ENCODE peak calls at places on chromosome 3, in nine cellular contexts. E is ovary, G is HL-60, Y is esophagus squamous epithelium, C is breast epithelium, V is tibial artery, I is foreskin fibroblast, J is neural progenitor cell, L is pancreas. X is an unnamed sample.

GRCh38 chr3:160870327-160870726 is 114.3 kb downstream of the PPM1L start:
- DNase-seq in I (no peak), V (no peak), C (no peak), G (no peak), E (no peak), J (peak), Y (no peak), L (no peak), X (no peak)

GRCh38 chr3:38404286-38404685 is 49.4 kb upstream of the ACVR2B start:
- DNase-seq in J (no peak), C (no peak), G (no peak), L (no peak), E (no peak), Y (no peak), I (peak), V (peak), X (no peak)

GRCh38 chr3:169864270-169864669 is 5.5 kb downstream of the LRRC31 start:
- DNase-seq in Y (no peak), C (no peak), E (no peak), G (no peak), I (no peak), L (no peak), J (no peak), V (no peak), X (no peak)

GRCh38 chr3:82229397-82229796 is 468.0 kb upstream of the GBE1 start:
- DNase-seq in L (no peak), V (no peak), J (no peak), G (no peak), C (no peak), Y (no peak), E (no peak), I (no peak), X (no peak)

GRCh38 chr3:27253391-27253790 is 115.8 kb downstream of the NEK10 start:
- DNase-seq in V (no peak), L (no peak), C (peak), J (no peak), E (no peak), I (no peak), G (no peak), Y (no peak), X (no peak)

GRCh38 chr3:169945313-169945712 is 21.3 kb upstream of the SEC62 start:
- DNase-seq in G (peak), Y (peak), C (no peak), I (no peak), E (no peak), L (no peak), V (peak), J (no peak), X (no peak)

GRCh38 chr3:53518495-53518981 is 24.1 kb downstream of the CACNA1D start:
- DNase-seq in I (peak), V (no peak), Y (no peak), G (peak), J (no peak), E (peak), C (no peak), L (no peak), X (no peak)

GRCh38 chr3:52087728-52088127 is 31.4 kb upstream of the DUSP7 start:
- DNase-seq in L (no peak), C (no peak), J (no peak), Y (no peak), E (no peak), G (no peak), V (no peak), I (no peak), X (no peak)

GRCh38 chr3:186640473-186640818 is 247 bp downstream of the FETUB start:
- DNase-seq in I (peak), G (no peak), V (no peak), L (no peak), E (no peak), Y (no peak), C (peak), J (peak), X (no peak)

GRCh38 chr3:48685603-48686511 is at the start of gene NCKIPSD:
- DNase-seq in C (peak), V (peak), E (peak), J (peak), L (peak), G (peak), Y (peak), I (peak), X (no peak)

GRCh38 chr3:137809523-137809922 is 45.4 kb downstream of the SOX14 start:
- DNase-seq in Y (no peak), L (no peak), E (no peak), J (no peak), I (no peak), V (no peak), G (no peak), C (no peak), X (no peak)

GRCh38 chr3:56667973-56668579 is 15.0 kb downstream of the TASOR start:
- DNase-seq in V (no peak), G (no peak), L (no peak), I (no peak), E (no peak), C (no peak), J (no peak), Y (no peak), X (no peak)

DNA sequence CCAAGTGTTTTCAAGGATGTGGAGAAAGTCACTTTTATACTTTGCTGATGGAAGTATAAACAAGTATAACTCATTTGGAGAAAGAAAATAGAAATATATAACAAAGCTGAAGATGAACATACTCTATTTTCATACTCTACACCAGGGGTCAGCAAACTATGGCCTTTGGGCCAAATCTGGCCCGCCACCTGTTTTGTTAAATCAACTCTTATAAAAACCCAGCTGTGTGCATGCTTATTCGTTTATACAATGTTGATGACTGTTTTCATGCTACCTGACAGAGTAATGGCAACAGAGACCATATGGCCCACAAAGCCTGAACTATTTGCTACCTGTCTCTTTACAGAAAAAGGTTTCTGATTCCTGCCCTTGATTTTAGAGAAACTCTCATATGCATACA is 124.0 kb downstream of the NR1D2 start:
- DNase-seq in G (no peak), C (no peak), L (no peak), I (peak), Y (no peak), E (no peak), V (no peak), J (peak), X (no peak)
- TF ChIP-seq CTCF in G (no peak), C (no peak), L (no peak), I (peak), Y (no peak), E (no peak), V (peak), J (peak), X (no peak)

GRCh38 chr3:192835818-192836468 is 81.7 kb downstream of the MB21D2 start:
- DNase-seq in G (no peak), V (no peak), L (no peak), C (no peak), J (no peak), E (peak), Y (no peak), I (peak), X (no peak)

GRCh38 chr3:192834428-192834827 is 83.2 kb downstream of the MB21D2 start:
- DNase-seq in C (no peak), J (no peak), I (no peak), G (no peak), L (no peak), Y (no peak), V (no peak), E (no peak), X (no peak)

GRCh38 chr3:192831801-192832347 is 85.8 kb downstream of the MB21D2 start:
- DNase-seq in G (no peak), Y (no peak), J (no peak), C (no peak), L (no peak), E (no peak), I (peak), V (no peak), X (no peak)

GRCh38 chr3:192831111-192831644 is 86.5 kb downstream of the MB21D2 start:
- DNase-seq in L (no peak), G (no peak), J (no peak), C (no peak), E (no peak), Y (no peak), I (peak), V (no peak), X (peak)

DNA sequence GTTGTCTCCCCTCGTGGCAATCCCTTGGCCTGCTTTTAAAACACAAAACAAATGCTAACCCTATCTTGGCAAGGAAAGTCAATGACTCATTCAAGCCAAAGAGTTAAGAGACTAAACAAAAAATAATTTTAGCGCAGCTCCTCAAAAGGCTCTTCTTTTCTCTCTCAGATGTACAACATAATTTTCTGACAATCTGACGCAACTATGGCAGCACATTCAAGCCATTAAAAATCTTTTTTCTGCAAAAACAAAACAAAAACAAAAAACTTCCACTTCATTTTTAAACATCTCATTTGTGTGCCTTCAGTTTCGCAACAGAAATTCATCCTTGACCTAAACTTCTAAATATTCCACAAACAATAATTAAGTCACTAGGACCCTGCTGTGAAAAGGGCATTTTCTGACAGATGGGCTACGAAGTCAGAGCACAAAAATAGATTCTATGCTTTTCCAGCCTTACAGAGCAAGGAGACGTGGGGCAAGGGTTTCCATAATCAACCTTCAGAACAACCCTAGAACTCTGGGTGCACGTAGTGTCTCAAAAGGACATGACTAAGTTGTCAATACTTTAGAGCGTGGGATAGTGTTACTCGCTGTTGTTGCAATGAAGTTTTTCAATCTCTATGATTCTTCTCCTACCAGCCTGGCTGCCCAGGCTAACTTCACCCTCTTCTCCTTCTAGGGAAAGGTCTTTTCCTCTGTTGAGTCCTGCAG is 84.3 kb downstream of the MB21D2 start:
- DNase-seq in G (no peak), I (peak), E (no peak), Y (no peak), V (no peak), J (no peak), C (no peak), L (no peak), X (no peak)
- H3K4me3 ChIP-seq in G (no peak), I (peak), E (no peak), Y (no peak), V (peak), J (no peak), C (no peak), L (no peak), X (no peak)

DNA sequence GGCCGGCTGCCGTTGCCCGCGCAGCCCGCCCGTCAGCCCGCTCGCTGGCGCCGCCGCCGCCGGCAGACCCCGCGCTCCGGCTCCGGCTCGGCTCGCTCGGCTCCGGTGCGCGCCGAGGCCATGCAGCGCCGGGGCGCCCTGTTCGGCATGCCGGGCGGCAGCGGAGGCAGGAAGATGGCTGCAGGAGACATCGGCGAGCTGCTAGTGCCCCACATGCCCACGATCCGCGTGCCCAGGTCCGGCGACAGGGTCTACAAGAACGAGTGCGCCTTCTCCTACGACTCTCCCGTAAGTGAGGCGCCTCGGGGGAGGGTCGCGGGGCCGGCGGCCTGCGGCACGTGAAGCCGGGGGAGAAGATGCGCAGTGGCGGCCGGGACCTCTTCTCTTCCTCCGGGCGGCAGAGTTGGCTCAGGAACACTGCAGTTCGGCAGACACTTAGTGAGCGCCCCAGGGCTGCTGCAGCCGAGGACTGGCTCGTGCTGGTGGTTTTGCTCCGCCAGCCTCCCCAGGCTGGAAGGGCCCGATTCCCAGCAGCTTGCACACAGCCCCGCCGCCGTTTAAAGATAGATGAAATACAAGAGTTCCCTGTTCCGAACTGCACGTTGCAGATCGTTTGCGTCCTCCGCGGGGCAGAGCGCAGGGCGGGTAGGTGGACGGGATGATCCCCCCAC is 401 bp downstream of the USP13 start:
- DNase-seq in Y (no peak), J (peak), E (peak), G (peak), L (peak), C (peak), I (peak), V (peak), X (no peak)
- TF ChIP-seq CTCF in Y (no peak), J (no peak), E (no peak), G (no peak), L (no peak), C (no peak), I (no peak), V (no peak), X (no peak)

DNA sequence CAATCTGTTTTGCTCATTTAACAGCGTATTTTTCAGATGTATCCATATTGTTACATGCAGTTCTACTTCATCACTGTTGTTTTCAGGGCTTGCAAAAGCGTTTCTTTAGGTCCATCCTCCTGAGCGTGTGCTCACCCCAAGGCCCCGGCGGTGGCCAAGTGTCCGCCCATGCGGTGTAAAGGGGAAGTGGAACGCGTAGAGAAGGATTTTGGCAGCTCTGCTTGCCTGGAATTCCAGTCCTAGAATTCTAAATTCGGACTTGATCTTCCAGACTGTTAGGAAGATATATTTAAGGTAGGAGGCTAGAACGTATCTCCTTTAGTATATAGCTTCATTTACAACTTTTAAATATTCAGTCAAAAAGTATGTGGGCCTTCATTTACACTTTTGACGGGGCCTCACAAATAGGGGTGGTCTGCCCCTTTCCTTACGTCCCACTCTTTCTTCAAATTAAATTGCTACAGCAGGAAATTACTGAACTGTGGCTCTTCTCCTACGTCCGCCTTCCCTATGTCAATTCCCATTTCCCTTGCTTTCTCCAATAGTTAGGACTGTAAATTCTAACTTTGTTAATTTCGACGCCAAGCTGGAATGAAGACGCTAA is 609 bp upstream of the TBC1D23 start:
- DNase-seq in L (no peak), I (peak), E (peak), Y (no peak), J (peak), V (peak), C (peak), G (peak), X (no peak)
- H3K4me3 ChIP-seq in L (no peak), I (peak), E (peak), Y (peak), J (peak), V (peak), C (peak), G (peak), X (peak)

GRCh38 chr3:9891072-9891622 is 737 bp downstream of the JAGN1 start:
- DNase-seq in J (no peak), C (no peak), Y (no peak), G (no peak), E (no peak), I (no peak), V (no peak), L (no peak), X (no peak)

GRCh38 chr3:9889405-9889804 is 1.0 kb upstream of the JAGN1 start:
- DNase-seq in G (no peak), Y (no peak), J (no peak), E (no peak), I (no peak), L (no peak), C (no peak), V (no peak), X (no peak)

GRCh38 chr3:9888540-9888939 is 1.9 kb upstream of the JAGN1 start:
- DNase-seq in Y (no peak), L (no peak), G (no peak), V (no peak), J (no peak), E (no peak), C (no peak), I (no peak), X (no peak)

GRCh38 chr3:9887478-9887877 is 2.9 kb upstream of the JAGN1 start:
- DNase-seq in G (no peak), C (no peak), L (no peak), E (no peak), J (no peak), Y (no peak), V (no peak), I (no peak), X (no peak)

DNA sequence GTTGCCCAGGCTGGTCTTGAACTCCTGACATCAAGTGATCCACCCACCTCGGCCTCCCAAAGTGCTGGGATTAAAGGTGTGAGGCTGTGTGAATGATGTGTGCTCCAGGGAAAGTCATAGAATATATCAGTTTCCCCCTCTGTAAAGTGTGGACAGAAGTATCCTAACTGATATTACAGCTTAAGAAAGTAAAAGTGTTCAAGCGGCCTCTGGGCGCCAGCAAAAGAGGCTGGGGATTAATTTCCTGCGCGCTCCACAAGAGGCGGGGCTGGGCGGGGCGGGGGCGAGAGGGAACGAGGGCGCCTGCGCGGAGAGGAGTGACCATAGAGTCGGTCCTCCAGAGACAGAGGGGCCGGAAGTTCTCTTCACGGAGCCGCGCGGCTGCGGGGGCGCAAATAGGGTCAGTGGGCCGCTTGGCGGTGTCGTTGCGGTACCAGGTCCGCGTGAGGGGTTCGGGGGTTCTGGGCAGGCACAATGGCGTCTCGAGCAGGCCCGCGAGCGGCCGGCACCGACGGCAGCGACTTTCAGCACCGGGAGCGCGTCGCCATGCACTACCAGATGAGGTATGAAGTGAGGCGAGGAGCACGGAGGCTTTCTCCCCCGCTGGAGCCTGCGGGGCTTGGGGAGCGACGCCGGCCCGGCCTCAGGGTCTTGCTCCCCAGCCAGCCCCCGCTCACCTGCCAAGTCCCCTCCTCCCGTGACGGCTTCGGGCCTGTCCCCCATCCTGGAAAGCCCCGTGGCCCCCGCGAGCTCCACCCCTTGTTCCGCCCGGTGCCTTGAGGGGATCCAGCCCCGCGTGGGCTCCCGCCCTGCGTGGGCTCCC is at the start of gene JAGN1:
- DNase-seq in C (peak), V (peak), I (peak), L (peak), G (peak), J (peak), Y (peak), E (peak), X (no peak)
- TF ChIP-seq CTCF in C (no peak), V (peak), I (no peak), L (no peak), G (no peak), J (no peak), Y (no peak), E (no peak), X (no peak)

DNA sequence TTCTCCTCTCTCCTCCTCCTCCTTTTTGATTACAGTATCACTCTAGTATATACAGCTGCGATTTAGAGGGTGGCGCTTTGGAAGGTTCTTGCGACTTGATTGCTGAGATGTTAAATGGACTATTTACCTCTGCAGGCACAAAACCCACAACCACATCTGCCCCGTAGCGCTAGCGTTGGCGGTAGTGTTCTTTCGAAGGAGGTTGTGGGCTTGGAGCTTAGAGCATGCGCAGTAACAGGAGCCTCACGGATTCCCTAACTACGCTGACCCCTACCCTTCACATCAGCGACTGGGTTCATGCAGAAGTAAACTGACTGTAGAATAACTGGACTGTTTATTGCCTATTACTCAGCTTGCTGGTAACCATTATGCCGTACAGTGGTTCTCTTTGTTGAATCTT is 58.0 kb downstream of the CGGBP1 start:
- DNase-seq in Y (no peak), C (no peak), J (peak), V (no peak), G (peak), I (peak), L (no peak), E (no peak), X (no peak)
- H3K4me3 ChIP-seq in Y (peak), C (peak), J (no peak), V (no peak), G (no peak), I (peak), L (no peak), E (no peak), X (peak)